ENCODE peak calls at places on chromosomes 2 and 18, in seven cellular contexts. M is transverse colon, W is HCT116, K is spleen, V is endothelial cell of umbilical vein, U is suprapubic skin, H is vagina. N is an unnamed sample.

GRCh38 chr2:11930211-11930761 is 183.9 kb downstream of the LPIN1 start:
- DNase-seq in K (no peak), V (peak), U (no peak), W (no peak), M (peak), H (no peak), N (no peak)

GRCh38 chr2:96847586-96847985 is 3.8 kb upstream of the ANKRD23 start:
- DNase-seq in H (no peak), U (no peak), K (no peak), V (no peak), W (no peak), M (no peak), N (no peak)

GRCh38 chr2:62456721-62457539 is 49.1 kb downstream of the TMEM17 start:
- DNase-seq in V (peak), H (no peak), M (peak), W (no peak), K (peak), U (peak), N (peak)

GRCh38 chr2:44972771-44973535 is 31.5 kb downstream of the SIX3 start:
- DNase-seq in U (no peak), H (no peak), K (no peak), V (no peak), M (no peak), W (no peak), N (no peak)

GRCh38 chr2:6750389-6751158 is 115.1 kb downstream of the CMPK2 start:
- DNase-seq in H (no peak), M (no peak), K (no peak), V (no peak), W (no peak), U (no peak), N (no peak)

GRCh38 chr2:186460465-186460864 is 25.6 kb upstream of the ZC3H15 start:
- DNase-seq in V (peak), U (no peak), M (no peak), W (no peak), H (no peak), K (no peak), N (no peak)

GRCh38 chr2:196101325-196101981 is 32.8 kb upstream of the DNAH7 start:
- DNase-seq in H (no peak), K (peak), V (no peak), W (no peak), M (peak), U (no peak), N (peak)

GRCh38 chr2:62180960-62181359 is 15.0 kb upstream of the B3GNT2 start:
- DNase-seq in M (no peak), U (no peak), V (no peak), W (no peak), H (no peak), K (peak), N (no peak)

GRCh38 chr2:12979066-12979465 is 262.3 kb downstream of the TRIB2 start:
- DNase-seq in W (no peak), M (no peak), K (no peak), H (no peak), V (no peak), U (no peak), N (no peak)

GRCh38 chr2:172554352-172555271 is 1.3 kb upstream of the PDK1 start:
- DNase-seq in U (no peak), W (no peak), V (peak), H (no peak), K (no peak), M (no peak), N (no peak)

GRCh38 chr18:35474884-35475283 is 22.9 kb downstream of the INO80C start:
- DNase-seq in V (no peak), U (no peak), H (no peak), K (no peak), W (no peak), M (no peak), N (no peak)

GRCh38 chr2:46239847-46240181 is 57.4 kb upstream of the EPAS1 start:
- DNase-seq in K (peak), U (no peak), M (no peak), H (no peak), V (no peak), W (no peak), N (no peak)

GRCh38 chr18:22032392-22032961 is 136.9 kb upstream of the GATA6 start:
- DNase-seq in H (no peak), W (peak), V (peak), K (no peak), U (no peak), M (peak), N (no peak)

GRCh38 chr2:236236559-236237450 is 27.4 kb downstream of the ASB18 start:
- DNase-seq in M (no peak), W (no peak), K (no peak), H (peak), U (peak), V (peak), N (no peak)

GRCh38 chr2:231425811-231426703 is 30.5 kb downstream of the B3GNT7 start:
- DNase-seq in V (no peak), U (no peak), W (no peak), H (no peak), M (no peak), K (peak), N (no peak)

GRCh38 chr2:127103243-127104165 is 3.5 kb downstream of the BIN1 start:
- DNase-seq in K (peak), W (no peak), H (no peak), V (no peak), M (peak), U (peak), N (no peak)
- TF ChIP-seq POLR2AphosphoS5 in K (no peak), W (no peak), H (peak), V (no peak), M (no peak), U (no peak), N (no peak)

GRCh38 chr2:202238234-202239197 is at the start of gene SUMO1:
- DNase-seq in H (no peak), K (peak), M (peak), V (peak), U (peak), W (peak), N (peak)
- TF ChIP-seq POLR2A in H (peak), K (no peak), M (peak), V (peak), U (no peak), W (peak), N (peak)

GRCh38 chr2:158715352-158715751 is 79.8 kb upstream of the DAPL1 start:
- DNase-seq in M (no peak), V (no peak), W (no peak), K (no peak), H (no peak), U (no peak), N (no peak)

GRCh38 chr2:158714420-158714819 is 80.7 kb upstream of the DAPL1 start:
- DNase-seq in U (no peak), M (no peak), W (no peak), V (no peak), K (no peak), H (peak), N (no peak)

GRCh38 chr2:158716921-158717320 is 78.2 kb upstream of the DAPL1 start:
- DNase-seq in V (no peak), W (no peak), U (no peak), K (no peak), H (peak), M (no peak), N (no peak)

GRCh38 chr2:158717366-158718195 is 77.5 kb upstream of the DAPL1 start:
- DNase-seq in H (peak), V (peak), K (no peak), U (no peak), W (no peak), M (no peak), N (no peak)

GRCh38 chr2:158716091-158716815 is 78.9 kb upstream of the DAPL1 start:
- DNase-seq in M (no peak), K (no peak), W (no peak), H (peak), V (peak), U (no peak), N (no peak)
- TF ChIP-seq POLR2AphosphoS5 in M (no peak), K (peak), W (no peak), H (no peak), V (peak), U (no peak), N (no peak)

GRCh38 chr2:179264238-179265081 is at the start of gene SESTD1:
- DNase-seq in K (peak), W (no peak), U (peak), M (peak), V (peak), H (no peak), N (peak)
- TF ChIP-seq POLR2A in K (no peak), W (peak), U (no peak), M (no peak), V (peak), H (peak), N (no peak)

GRCh38 chr18:12308386-12309100 is 502 bp downstream of the TUBB6 start:
- DNase-seq in W (no peak), M (peak), U (peak), K (peak), V (peak), H (no peak), N (peak)

GRCh38 chr18:12307251-12307736 is 747 bp upstream of the TUBB6 start:
- DNase-seq in U (peak), K (peak), M (peak), W (no peak), V (peak), H (no peak), N (no peak)

GRCh38 chr18:12307871-12308385 is at the start of gene TUBB6:
- DNase-seq in W (no peak), H (no peak), V (peak), K (peak), M (peak), U (peak), N (peak)

GRCh38 chr18:12310762-12311161 is 2.7 kb downstream of the TUBB6 start:
- DNase-seq in M (no peak), W (no peak), U (peak), V (no peak), H (no peak), K (no peak), N (no peak)

DNA sequence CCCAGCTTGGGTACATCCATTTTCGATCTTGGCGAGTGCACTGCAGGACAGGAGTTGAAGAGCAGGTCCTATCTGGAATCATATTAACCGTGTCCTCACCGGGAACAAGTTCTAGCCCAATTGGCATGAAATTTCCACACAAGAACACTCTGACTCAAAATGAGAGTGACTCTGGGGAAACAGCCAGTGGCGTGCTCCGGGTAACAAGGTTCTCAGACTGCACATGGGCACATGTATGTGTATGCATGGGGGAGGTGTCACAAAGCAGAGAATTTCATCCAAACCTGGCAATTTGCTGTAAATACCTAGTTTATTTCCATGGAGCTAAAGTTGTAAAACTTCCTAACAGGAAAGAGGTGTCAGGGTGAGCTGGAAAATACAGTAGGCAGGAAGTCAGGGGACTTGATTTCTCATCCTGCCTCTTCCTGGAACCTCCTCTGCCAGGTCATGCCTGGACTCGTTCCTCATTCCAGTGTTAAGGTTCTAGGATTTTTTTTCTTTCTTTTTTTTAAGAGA is 1.7 kb downstream of the TUBB6 start:
- DNase-seq in H (no peak), W (no peak), U (peak), V (peak), K (no peak), M (no peak), N (no peak)
- TF ChIP-seq POLR2AphosphoS5 in H (peak), W (no peak), U (no peak), V (peak), K (no peak), M (no peak), N (no peak)

GRCh38 chr2:218234487-218234886 is 17.5 kb downstream of the ARPC2 start:
- DNase-seq in U (no peak), H (no peak), M (no peak), K (no peak), W (no peak), V (no peak), N (no peak)
- TF ChIP-seq POLR2A in U (no peak), H (no peak), M (no peak), K (no peak), W (no peak), V (no peak), N (no peak)